ENCODE peak calls at places on chromosomes 11 and 22, in six cellular contexts. One of them, this sample, is unnamed.
A peak's percentile ranks its signal among the peaks of the same experiment; 100 is the strongest.

GRCh38 chr11:62153617-62154016 is 29.8 kb downstream of the INCENP start:
- DNase-seq in psoas muscle: no peak
- DNase-seq in HCT116: no peak
- DNase-seq in esophagus squamous epithelium: no peak
- DNase-seq in OCI-LY7: no peak
- DNase-seq in body of pancreas: no peak
- DNase-seq in this sample: no peak

GRCh38 chr11:131912127-131912526 is 541.7 kb downstream of the NTM start:
- DNase-seq in esophagus squamous epithelium: no peak
- DNase-seq in body of pancreas: no peak
- DNase-seq in OCI-LY7: no peak
- DNase-seq in psoas muscle: no peak
- DNase-seq in HCT116: no peak
- DNase-seq in this sample: no peak

GRCh38 chr11:68826726-68827125 is 15.0 kb downstream of the CPT1A start:
- DNase-seq in esophagus squamous epithelium: no peak
- DNase-seq in HCT116: no peak
- DNase-seq in body of pancreas: no peak
- DNase-seq in psoas muscle: no peak
- DNase-seq in OCI-LY7: no peak
- DNase-seq in this sample: no peak

GRCh38 chr22:46660604-46661201 is 40.5 kb downstream of the GRAMD4 start:
- DNase-seq in esophagus squamous epithelium: no peak
- DNase-seq in body of pancreas: peak; percentile 42
- DNase-seq in OCI-LY7: no peak
- DNase-seq in psoas muscle: peak; percentile 55
- DNase-seq in HCT116: no peak
- DNase-seq in this sample: no peak

GRCh38 chr22:47854680-47855079 is 1092.2 kb downstream of the TBC1D22A start:
- DNase-seq in OCI-LY7: no peak
- DNase-seq in esophagus squamous epithelium: no peak
- DNase-seq in HCT116: no peak
- DNase-seq in body of pancreas: no peak
- DNase-seq in psoas muscle: no peak
- DNase-seq in this sample: no peak

GRCh38 chr11:73235236-73235786 is 17.2 kb downstream of the P2RY2 start:
- DNase-seq in OCI-LY7: no peak
- DNase-seq in HCT116: no peak
- DNase-seq in body of pancreas: no peak
- DNase-seq in psoas muscle: no peak
- DNase-seq in esophagus squamous epithelium: no peak
- DNase-seq in this sample: no peak

GRCh38 chr22:38882480-38882879 is 10.5 kb upstream of the CBX6 start:
- DNase-seq in HCT116: no peak
- DNase-seq in OCI-LY7: no peak
- DNase-seq in psoas muscle: no peak
- DNase-seq in esophagus squamous epithelium: no peak
- DNase-seq in body of pancreas: no peak
- DNase-seq in this sample: peak; percentile 64

GRCh38 chr22:39525658-39525975 is 5.3 kb downstream of the ATF4 start:
- DNase-seq in esophagus squamous epithelium: no peak
- DNase-seq in OCI-LY7: no peak
- DNase-seq in HCT116: no peak
- DNase-seq in psoas muscle: no peak
- DNase-seq in body of pancreas: no peak
- DNase-seq in this sample: no peak

GRCh38 chr22:38212442-38212841 is 10.6 kb downstream of the MAFF start:
- DNase-seq in psoas muscle: no peak
- DNase-seq in body of pancreas: no peak
- DNase-seq in OCI-LY7: no peak
- DNase-seq in HCT116: no peak
- DNase-seq in esophagus squamous epithelium: no peak
- DNase-seq in this sample: no peak

GRCh38 chr11:36793542-36793926 is 195.5 kb upstream of the RAG2 start:
- DNase-seq in OCI-LY7: no peak
- DNase-seq in body of pancreas: no peak
- DNase-seq in psoas muscle: no peak
- DNase-seq in HCT116: no peak
- DNase-seq in esophagus squamous epithelium: no peak
- DNase-seq in this sample: no peak

GRCh38 chr11:119979716-119980115 is 158.2 kb downstream of the TRIM29 start:
- DNase-seq in HCT116: no peak
- DNase-seq in body of pancreas: no peak
- DNase-seq in OCI-LY7: no peak
- DNase-seq in psoas muscle: no peak
- DNase-seq in esophagus squamous epithelium: no peak
- DNase-seq in this sample: no peak

GRCh38 chr22:44723801-44724200 is 21.8 kb downstream of the PRR5 start:
- DNase-seq in body of pancreas: no peak
- DNase-seq in HCT116: peak; percentile 64
- DNase-seq in psoas muscle: no peak
- DNase-seq in esophagus squamous epithelium: no peak
- DNase-seq in OCI-LY7: peak; percentile 52
- DNase-seq in this sample: peak; percentile 43

GRCh38 chr22:27673839-27674238 is 127.7 kb downstream of the MN1 start:
- DNase-seq in OCI-LY7: no peak
- DNase-seq in HCT116: no peak
- DNase-seq in psoas muscle: peak; percentile 37
- DNase-seq in body of pancreas: peak; percentile 46
- DNase-seq in esophagus squamous epithelium: no peak
- DNase-seq in this sample: no peak

GRCh38 chr11:110430267-110431211 is 791 bp downstream of the FDX1 start:
- DNase-seq in body of pancreas: peak; percentile 54
- DNase-seq in OCI-LY7: peak; percentile 45
- DNase-seq in esophagus squamous epithelium: no peak
- DNase-seq in HCT116: no peak
- DNase-seq in psoas muscle: no peak
- DNase-seq in this sample: peak; percentile 33
- TF ChIP-seq CTCF in body of pancreas: no peak
- TF ChIP-seq CTCF in OCI-LY7: peak; percentile 35
- TF ChIP-seq CTCF in esophagus squamous epithelium: no peak
- TF ChIP-seq CTCF in HCT116: no peak
- TF ChIP-seq CTCF in psoas muscle: no peak
- TF ChIP-seq CTCF in this sample: no peak

DNA sequence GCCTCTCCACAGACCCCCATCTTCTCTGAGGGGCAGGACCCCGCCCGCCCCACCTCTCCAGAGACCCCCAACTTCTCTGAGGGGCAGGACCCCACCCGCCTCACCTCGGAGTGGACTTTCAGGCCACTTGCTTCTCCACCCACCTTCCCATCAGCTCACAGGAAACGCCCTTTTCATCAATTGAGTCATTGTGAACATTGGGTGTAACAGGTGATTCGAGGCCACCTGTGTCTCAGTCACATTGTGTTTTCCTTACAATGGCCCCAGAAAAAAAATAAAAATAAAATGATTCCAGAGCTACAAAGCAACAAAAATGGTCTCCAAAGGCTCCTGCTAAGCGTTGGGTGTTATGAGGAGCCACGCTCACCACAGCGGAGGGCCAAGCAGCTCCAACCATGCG is 36.0 kb downstream of the BRD1 start:
- DNase-seq in psoas muscle: no peak
- DNase-seq in body of pancreas: no peak
- DNase-seq in OCI-LY7: no peak
- DNase-seq in esophagus squamous epithelium: no peak
- DNase-seq in HCT116: no peak
- DNase-seq in this sample: no peak
- H3K36me3 ChIP-seq in psoas muscle: no peaks in the 10 kb centered on the region
- H3K36me3 ChIP-seq in body of pancreas: peaks cover 10% of the 10 kb centered on the region
- H3K36me3 ChIP-seq in OCI-LY7: peaks cover 83% of the 10 kb centered on the region
- H3K36me3 ChIP-seq in esophagus squamous epithelium: peaks cover 30% of the 10 kb centered on the region
- H3K36me3 ChIP-seq in HCT116: peaks cover 41% of the 10 kb centered on the region
- H3K36me3 ChIP-seq in this sample: peaks cover 52% of the 10 kb centered on the region

GRCh38 chr11:16630651-16631050 is 107.8 kb upstream of the C11orf58 start:
- DNase-seq in body of pancreas: no peak
- DNase-seq in esophagus squamous epithelium: no peak
- DNase-seq in HCT116: no peak
- DNase-seq in OCI-LY7: no peak
- DNase-seq in psoas muscle: no peak
- DNase-seq in this sample: no peak

DNA sequence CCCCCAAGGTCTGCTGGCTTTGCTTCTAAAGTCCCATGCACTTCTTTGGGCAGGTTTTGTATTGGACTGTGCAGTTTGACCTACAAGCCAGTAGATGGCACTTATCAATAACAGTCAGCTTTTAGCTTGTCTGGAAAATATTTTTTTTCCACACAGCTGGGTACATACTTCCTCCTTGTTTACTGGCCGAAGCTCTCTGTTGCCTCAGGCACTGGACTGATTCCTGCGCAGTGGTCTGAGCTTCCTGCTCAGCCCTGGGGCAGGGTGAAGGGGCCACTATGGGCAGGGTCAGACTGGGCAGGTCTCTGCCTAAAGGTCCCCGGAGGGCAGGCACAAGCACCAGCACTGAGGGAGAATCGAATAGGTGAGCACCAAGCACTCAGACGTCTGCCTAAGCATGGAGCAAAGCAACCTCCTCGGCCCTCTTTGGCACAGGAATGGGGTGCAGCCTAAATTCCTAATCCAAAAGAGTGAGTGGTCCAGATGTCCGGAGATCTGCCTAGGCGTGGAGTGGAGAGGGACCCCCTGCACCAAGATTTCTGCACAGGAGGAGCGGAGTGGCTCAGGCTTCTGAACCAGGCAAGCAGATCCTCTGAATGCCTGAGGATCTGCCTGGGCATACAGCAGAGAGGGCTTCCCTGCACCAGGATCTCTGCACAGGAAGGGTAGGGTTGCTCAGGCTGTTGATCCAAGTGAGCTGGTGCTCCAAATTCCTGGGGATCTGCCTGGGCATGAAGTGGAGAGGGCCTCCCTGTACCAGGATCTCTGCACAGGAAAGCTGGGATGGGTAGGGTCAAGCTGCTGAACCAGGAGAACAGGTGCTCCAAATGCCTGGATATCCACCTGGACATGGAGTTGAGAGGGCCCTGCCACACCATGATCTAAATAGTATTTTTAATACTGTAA is 105.9 kb upstream of the C11orf58 start:
- DNase-seq in esophagus squamous epithelium: no peak
- DNase-seq in HCT116: peak; percentile 42
- DNase-seq in body of pancreas: no peak
- DNase-seq in OCI-LY7: peak; percentile 7
- DNase-seq in psoas muscle: no peak
- DNase-seq in this sample: peak; percentile 25
- TF ChIP-seq CTCF in esophagus squamous epithelium: no peak
- TF ChIP-seq CTCF in HCT116: peak; percentile 29
- TF ChIP-seq CTCF in body of pancreas: no peak
- TF ChIP-seq CTCF in OCI-LY7: peak; percentile 62
- TF ChIP-seq CTCF in psoas muscle: no peak
- TF ChIP-seq CTCF in this sample: peak; percentile 44

GRCh38 chr11:20054584-20054983 is 105.7 kb downstream of the DBX1 start:
- DNase-seq in psoas muscle: no peak
- DNase-seq in esophagus squamous epithelium: no peak
- DNase-seq in body of pancreas: no peak
- DNase-seq in OCI-LY7: no peak
- DNase-seq in HCT116: no peak
- DNase-seq in this sample: no peak
- H3K36me3 ChIP-seq in psoas muscle: no peaks in the 10 kb centered on the region
- H3K36me3 ChIP-seq in esophagus squamous epithelium: no peaks in the 10 kb centered on the region
- H3K36me3 ChIP-seq in body of pancreas: no peaks in the 10 kb centered on the region
- H3K36me3 ChIP-seq in OCI-LY7: no peaks in the 10 kb centered on the region
- H3K36me3 ChIP-seq in HCT116: no peaks in the 10 kb centered on the region
- H3K36me3 ChIP-seq in this sample: peaks cover 95% of the 10 kb centered on the region

This sample was measured in cardiac muscle cell.